ENCODE peak calls at places on chromosomes 7 and 10, in four cellular contexts. P, L, H and S are unnamed samples.

GRCh38 chr7:27154901-27155815 is 1.3 kb downstream of the HOXA7 start:
- DNase-seq in P (peak; percentile 53), L (no peak), H (no peak), S (no peak)

GRCh38 chr7:54546081-54546985 is 4.2 kb downstream of the VSTM2A start:
- DNase-seq in P (peak; percentile 85), L (peak; percentile 85), H (peak; percentile 86), S (no peak)

GRCh38 chr7:95404316-95404715 is 8.1 kb upstream of the PON3 start:
- DNase-seq in P (no peak), L (no peak), H (no peak), S (peak; percentile 1)

GRCh38 chr7:55504093-55504859 is 68.0 kb downstream of the VOPP1 start:
- DNase-seq in P (no peak), L (no peak), H (peak; percentile 13), S (peak; percentile 44)

GRCh38 chr7:6497994-6498393 is 50.2 kb upstream of the DAGLB start:
- DNase-seq in P (no peak), L (no peak), H (no peak), S (no peak)

GRCh38 chr7:34011017-34011680 is 105.8 kb downstream of the BMPER start:
- DNase-seq in P (no peak), L (no peak), H (no peak), S (peak; percentile 48)

GRCh38 chr7:122468050-122468449 is 163.5 kb upstream of the FEZF1 start:
- DNase-seq in P (no peak), L (no peak), H (no peak), S (no peak)

GRCh38 chr7:26976840-26977239 is 112.5 kb upstream of the SKAP2 start:
- DNase-seq in P (no peak), L (no peak), H (no peak), S (peak; percentile 10)

GRCh38 chr10:106982248-106982647 is 182.3 kb downstream of the SORCS1 start:
- DNase-seq in P (no peak), L (no peak), H (no peak), S (no peak)

GRCh38 chr7:371779-372545 is 82.0 kb downstream of the FOXL3 start:
- DNase-seq in P (peak; percentile 39), L (peak; percentile 22), H (no peak), S (no peak)

GRCh38 chr10:44757551-44758205 is 153.5 kb upstream of the TMEM72 start:
- DNase-seq in P (no peak), L (no peak), H (peak; percentile 18), S (no peak)

GRCh38 chr7:90212149-90212495 is 582 bp downstream of the STEAP2 start:
- DNase-seq in P (no peak), L (no peak), H (peak; percentile 71), S (no peak)

GRCh38 chr7:96236198-96237039 is 85.5 kb downstream of the SLC25A13 start:
- DNase-seq in P (no peak), L (no peak), H (peak; percentile 26), S (peak; percentile 95)

GRCh38 chr10:83982812-83983211 is 156.5 kb upstream of the GHITM start:
- DNase-seq in P (no peak), L (no peak), H (no peak), S (no peak)

GRCh38 chr7:105046414-105046813 is 32.4 kb downstream of the KMT2E start:
- DNase-seq in P (no peak), L (no peak), H (no peak), S (peak; percentile 75)

GRCh38 chr7:35721288-35721687 is 26.4 kb upstream of the HERPUD2 start:
- DNase-seq in P (no peak), L (no peak), H (no peak), S (no peak)

GRCh38 chr7:19754521-19755116 is 18.8 kb downstream of the TMEM196 start:
- DNase-seq in P (no peak), L (no peak), H (peak; percentile 63), S (peak; percentile 12)

GRCh38 chr10:97428572-97428981 is 2.6 kb downstream of the PGAM1 start:
- DNase-seq in P (no peak), L (no peak), H (no peak), S (no peak)

GRCh38 chr7:115997221-115997620 is 33.3 kb downstream of the TFEC start:
- DNase-seq in P (no peak), L (no peak), H (peak; percentile 19), S (no peak)

GRCh38 chr7:112157072-112157471 is 49.1 kb downstream of the DOCK4 start:
- DNase-seq in P (no peak), L (no peak), H (no peak), S (peak; percentile 62)

GRCh38 chr7:2412587-2413201 is 9.3 kb downstream of the CHST12 start:
- DNase-seq in P (no peak), L (no peak), H (no peak), S (peak; percentile 30)

GRCh38 chr10:110410329-110411046 is 87.2 kb upstream of the DUSP5 start:
- DNase-seq in P (no peak), L (no peak), H (peak; percentile 73), S (peak; percentile 98)

GRCh38 chr10:18185621-18186020 is 45.4 kb downstream of the CACNB2 start:
- DNase-seq in P (no peak), L (no peak), H (no peak), S (no peak)

GRCh38 chr7:112400141-112400540 is 50.1 kb upstream of the IFRD1 start:
- DNase-seq in P (no peak), L (no peak), H (no peak), S (peak; percentile 67)

DNA sequence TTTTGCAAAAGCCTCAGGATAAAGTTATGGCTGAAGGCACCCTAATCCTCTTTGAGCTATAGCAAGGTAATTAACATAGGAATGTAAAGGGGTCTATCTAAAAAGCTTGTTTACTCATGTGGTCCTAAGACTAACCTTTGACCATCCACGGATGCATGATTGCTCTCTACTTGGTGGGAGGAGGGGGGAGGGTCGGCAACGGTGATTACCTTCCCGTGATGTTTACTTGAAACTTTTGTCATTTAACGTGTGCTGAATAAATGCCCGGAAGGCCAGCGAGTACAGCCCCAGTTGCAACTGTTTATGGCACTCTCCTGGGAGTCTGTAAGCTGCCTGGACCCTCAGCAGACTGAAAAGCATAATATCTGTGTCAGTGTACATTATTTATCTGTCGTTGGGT is 78.9 kb upstream of the GPR22 start:
- DNase-seq in P (no peak), L (no peak), H (peak; percentile 23), S (no peak)
- H3K56ac ChIP-seq in P (no peak overlapping the region), L (no peak overlapping the region), H (no peak overlapping the region), S (no peak overlapping the region)

GRCh38 chr7:78248867-78249266 is 450.3 kb downstream of the PHTF2 start:
- DNase-seq in P (no peak), L (no peak), H (no peak), S (no peak)

GRCh38 chr7:78253850-78254249 is 455.3 kb downstream of the PHTF2 start:
- DNase-seq in P (no peak), L (no peak), H (no peak), S (no peak)

DNA sequence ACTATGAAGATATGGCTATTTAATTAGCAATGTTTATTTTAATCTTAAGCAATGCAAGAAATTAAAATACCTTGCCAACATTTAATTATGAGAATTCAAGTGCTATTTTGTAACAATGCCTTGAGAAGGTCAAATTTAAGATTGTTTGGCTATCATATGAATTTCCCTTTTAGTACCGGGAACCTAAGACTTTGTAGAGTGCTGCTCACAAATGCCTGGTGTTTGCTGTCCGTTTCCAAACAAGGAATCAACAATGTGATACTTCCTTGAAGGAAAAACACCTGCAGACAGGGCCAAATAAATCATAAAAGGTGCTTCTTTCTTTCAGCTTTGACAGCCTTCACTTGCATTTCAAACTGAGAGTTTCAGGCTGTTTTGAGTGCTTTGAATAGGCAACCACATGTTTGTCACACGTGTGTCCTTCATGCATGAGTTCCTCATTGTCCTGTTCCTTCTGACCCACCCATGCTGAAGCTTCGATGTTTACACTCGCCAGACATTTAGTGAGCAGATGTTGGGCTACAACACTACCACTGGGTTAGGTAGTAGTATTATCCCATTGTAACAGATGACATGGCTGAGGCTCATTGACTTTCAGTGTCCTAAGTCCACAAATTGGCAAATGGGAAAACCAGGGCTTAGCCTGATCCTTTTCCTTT is 456.0 kb downstream of the PHTF2 start:
- DNase-seq in P (no peak), L (no peak), H (no peak), S (no peak)
- H3K56ac ChIP-seq in P (no peak overlapping the region), L (no peak overlapping the region), H (no peak overlapping the region), S (no peak overlapping the region)

GRCh38 chr10:46272863-46273415 is 13.9 kb upstream of the ANTXRL start:
- DNase-seq in P (peak; percentile 41), L (peak; percentile 17), H (no peak), S (no peak)

GRCh38 chr10:46277840-46278239 is 9.0 kb upstream of the ANTXRL start:
- DNase-seq in P (no peak), L (no peak), H (no peak), S (no peak)

GRCh38 chr10:46270086-46270811 is 16.5 kb upstream of the ANTXRL start:
- DNase-seq in P (no peak), L (peak; percentile 20), H (no peak), S (no peak)

GRCh38 chr10:46268076-46268881 is 18.5 kb upstream of the ANTXRL start:
- DNase-seq in P (no peak), L (no peak), H (no peak), S (no peak)

GRCh38 chr10:46273506-46274477 is 13.0 kb upstream of the ANTXRL start:
- DNase-seq in P (peak; percentile 59), L (peak; percentile 51), H (peak; percentile 86), S (no peak)
- H3K56ac ChIP-seq in P (no peak overlapping the region), L (no peak overlapping the region), H (no peak overlapping the region), S (no peak overlapping the region)

GRCh38 chr10:78124167-78124566 is 90.5 kb downstream of the RPS24 start:
- DNase-seq in P (no peak), L (no peak), H (no peak), S (no peak)

GRCh38 chr10:78116451-78116850 is 82.8 kb downstream of the RPS24 start:
- DNase-seq in P (no peak), L (no peak), H (no peak), S (no peak)

DNA sequence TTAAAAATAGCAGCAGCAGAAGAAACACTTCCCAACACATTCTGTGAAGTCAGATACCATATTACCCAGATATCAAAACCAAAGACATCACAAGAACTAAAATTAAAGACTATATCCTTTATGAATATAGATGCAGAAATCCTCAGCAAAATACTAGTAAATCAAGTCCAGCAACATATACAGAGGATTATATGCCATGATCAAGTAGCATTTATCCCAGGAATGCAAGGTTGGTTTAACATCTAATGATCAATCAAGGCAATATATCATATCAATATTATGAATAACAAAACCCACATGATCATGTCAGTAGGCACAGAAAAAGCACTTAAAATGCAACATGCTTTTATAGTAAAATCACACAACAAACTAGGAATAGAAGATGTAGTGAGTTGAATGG is 88.1 kb downstream of the RPS24 start:
- DNase-seq in P (no peak), L (no peak), H (no peak), S (no peak)
- H3K56ac ChIP-seq in P (no peak overlapping the region), L (no peak overlapping the region), H (no peak overlapping the region), S (no peak overlapping the region)

GRCh38 chr10:61958311-61958710 is 56.8 kb downstream of the ARID5B start:
- DNase-seq in P (no peak), L (no peak), H (no peak), S (no peak)

GRCh38 chr10:61959814-61960213 is 58.3 kb downstream of the ARID5B start:
- DNase-seq in P (no peak), L (no peak), H (no peak), S (no peak)

GRCh38 chr10:61961278-61961677 is 59.8 kb downstream of the ARID5B start:
- DNase-seq in P (no peak), L (no peak), H (no peak), S (no peak)

GRCh38 chr10:61958793-61959192 is 57.3 kb downstream of the ARID5B start:
- DNase-seq in P (no peak), L (no peak), H (no peak), S (no peak)

GRCh38 chr10:61960396-61961120 is 59.1 kb downstream of the ARID5B start:
- DNase-seq in P (no peak), L (no peak), H (no peak), S (peak; percentile 32)
- H3K56ac ChIP-seq in P (no peak overlapping the region), L (no peak overlapping the region), H (no peak overlapping the region), S (no peak overlapping the region)

GRCh38 chr7:15674586-15674985 is 11.9 kb downstream of the MEOX2 start:
- DNase-seq in P (no peak), L (no peak), H (no peak), S (no peak)
- H3K56ac ChIP-seq in P (no peak overlapping the region), L (no peak overlapping the region), H (no peak overlapping the region), S (no peak overlapping the region)